ENCODE peak calls at places on chromosomes 6 and 20, in four cellular contexts. V is heart right ventricle, L is upper lobe of right lung, T is left ventricle myocardium inferior. B is an unnamed sample.

GRCh38 chr6:5525209-5525608 is 263.9 kb downstream of the FARS2 start:
- DNase-seq in V (no peak), L (no peak), T (no peak), B (no peak)

GRCh38 chr20:6502219-6502618 is 265.3 kb upstream of the BMP2 start:
- DNase-seq in V (no peak), L (no peak), T (no peak), B (no peak)

GRCh38 chr6:139927236-139927635 is 552.8 kb upstream of the CITED2 start:
- DNase-seq in V (no peak), L (no peak), T (no peak), B (no peak)

GRCh38 chr20:46722450-46722849 is 13.0 kb downstream of the SLC2A10 start:
- DNase-seq in V (no peak), L (no peak), T (no peak), B (no peak)

GRCh38 chr6:149032599-149033405 is 284.7 kb upstream of the TAB2 start:
- DNase-seq in V (no peak), L (no peak), T (no peak), B (no peak)

GRCh38 chr20:53154540-53154939 is 182.4 kb downstream of the TSHZ2 start:
- DNase-seq in V (no peak), L (no peak), T (no peak), B (no peak)

GRCh38 chr6:44304282-44305199 is 8.6 kb downstream of the AARS2 start:
- DNase-seq in V (no peak), L (no peak), T (peak; percentile 24), B (peak; percentile 39)

GRCh38 chr6:125183391-125183790 is 29.8 kb downstream of the TPD52L1 start:
- DNase-seq in V (no peak), L (no peak), T (no peak), B (no peak)

GRCh38 chr6:27059621-27060425 is 187.7 kb upstream of the PRSS16 start:
- DNase-seq in V (no peak), L (no peak), T (no peak), B (no peak)

GRCh38 chr20:60138263-60139127 is 180.3 kb downstream of the CDH26 start:
- DNase-seq in V (no peak), L (peak; percentile 79), T (peak; percentile 59), B (peak; percentile 80)

GRCh38 chr20:62772994-62773858 is 23.0 kb upstream of the MRGBP start:
- DNase-seq in V (no peak), L (no peak), T (no peak), B (no peak)

GRCh38 chr6:169974663-169975062 is 223.2 kb downstream of the ERMARD start:
- DNase-seq in V (no peak), L (no peak), T (no peak), B (no peak)
- H3K9me3 ChIP-seq in V (no peaks in the 10 kb centered on the region), L (no peaks in the 10 kb centered on the region), T (no peaks in the 10 kb centered on the region), B (no peaks in the 10 kb centered on the region)

GRCh38 chr6:40183902-40184301 is 249.6 kb upstream of the MOCS1 start:
- DNase-seq in V (no peak), L (no peak), T (no peak), B (no peak)
- H3K9me3 ChIP-seq in V (no peaks in the 10 kb centered on the region), L (peaks cover 5% of the 10 kb centered on the region), T (peaks cover 25% of the 10 kb centered on the region), B (no peaks in the 10 kb centered on the region)

DNA sequence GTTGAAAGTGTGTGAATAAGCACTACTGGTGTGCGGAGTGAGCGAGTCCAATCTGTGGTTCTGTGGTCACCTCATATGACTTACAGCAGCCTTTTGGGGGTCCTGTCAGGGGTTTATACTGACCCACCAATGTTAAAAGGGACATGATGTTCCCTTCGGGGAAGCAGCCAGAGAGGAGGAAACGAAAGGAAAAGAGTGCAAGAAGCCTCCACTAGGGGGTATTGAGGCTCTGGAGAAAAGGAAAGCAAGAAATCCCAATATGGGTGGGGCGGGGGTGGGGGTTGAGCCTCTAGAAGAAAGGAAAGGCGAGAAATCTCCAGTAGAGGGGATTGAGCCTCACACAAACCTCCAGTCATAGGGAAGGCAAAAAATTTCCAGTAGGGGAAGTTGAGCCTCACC is 249.3 kb upstream of the ECI2 start:
- DNase-seq in V (no peak), L (no peak), T (no peak), B (no peak)
- H3K9me3 ChIP-seq in V (peaks cover 4% of the 10 kb centered on the region), L (peaks cover 15% of the 10 kb centered on the region), T (peaks cover 21% of the 10 kb centered on the region), B (no peaks in the 10 kb centered on the region)

DNA sequence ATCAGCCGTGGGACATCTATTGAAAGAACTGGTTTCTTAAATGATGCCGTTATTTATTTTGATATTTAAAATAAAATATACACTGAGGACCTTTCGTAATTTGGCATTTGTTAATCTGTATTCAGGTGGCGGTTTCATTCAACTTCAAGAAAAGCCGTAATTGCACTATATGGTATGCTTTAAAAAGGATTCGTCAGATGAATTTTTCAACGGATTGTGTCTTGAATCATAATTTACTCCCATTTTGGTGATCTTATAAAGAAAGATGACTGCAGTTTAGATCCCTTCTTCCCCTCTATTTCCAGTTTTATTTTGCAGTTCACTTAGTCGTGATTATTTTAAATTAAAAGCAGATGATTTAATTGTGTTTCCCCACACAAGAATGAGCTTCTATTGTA is 761 bp downstream of the KLHL32 start:
- DNase-seq in V (no peak), L (no peak), T (no peak), B (no peak)
- H3K9me3 ChIP-seq in V (no peaks in the 10 kb centered on the region), L (no peaks in the 10 kb centered on the region), T (no peaks in the 10 kb centered on the region), B (no peaks in the 10 kb centered on the region)

B was measured in testis.